ENCODE peak calls at places on chromosome 11, in four cellular contexts. One of them, this sample, is unnamed.

GRCh38 chr11:13486926-13487660 is 8.7 kb downstream of the PTH start:
- DNase-seq in left ventricle myocardium inferior: peak
- DNase-seq in upper lobe of right lung: peak
- DNase-seq in astrocyte of the spinal cord: no peak
- DNase-seq in this sample: peak

GRCh38 chr11:74024630-74025029 is 15.7 kb upstream of the UCP3 start:
- DNase-seq in left ventricle myocardium inferior: peak
- DNase-seq in upper lobe of right lung: no peak
- DNase-seq in astrocyte of the spinal cord: peak
- DNase-seq in this sample: no peak

GRCh38 chr11:122100222-122101080 is 15.6 kb downstream of the BLID start:
- DNase-seq in left ventricle myocardium inferior: peak
- DNase-seq in upper lobe of right lung: peak
- DNase-seq in astrocyte of the spinal cord: peak
- DNase-seq in this sample: peak

GRCh38 chr11:10407055-10407454 is 48.0 kb upstream of the AMPD3 start:
- DNase-seq in left ventricle myocardium inferior: no peak
- DNase-seq in upper lobe of right lung: no peak
- DNase-seq in astrocyte of the spinal cord: no peak
- DNase-seq in this sample: no peak

GRCh38 chr11:36257351-36257750 is 31.9 kb downstream of the COMMD9 start:
- DNase-seq in left ventricle myocardium inferior: no peak
- DNase-seq in upper lobe of right lung: no peak
- DNase-seq in astrocyte of the spinal cord: no peak
- DNase-seq in this sample: no peak

GRCh38 chr11:48043111-48043997 is 63.0 kb downstream of the PTPRJ start:
- DNase-seq in left ventricle myocardium inferior: no peak
- DNase-seq in upper lobe of right lung: no peak
- DNase-seq in astrocyte of the spinal cord: no peak
- DNase-seq in this sample: no peak

GRCh38 chr11:65489061-65489705 is 9.7 kb upstream of the MALAT1 start:
- DNase-seq in left ventricle myocardium inferior: peak
- DNase-seq in upper lobe of right lung: peak
- DNase-seq in astrocyte of the spinal cord: peak
- DNase-seq in this sample: peak

GRCh38 chr11:118820412-118821357 is 29.7 kb upstream of the DDX6 start:
- DNase-seq in left ventricle myocardium inferior: peak
- DNase-seq in upper lobe of right lung: peak
- DNase-seq in astrocyte of the spinal cord: peak
- DNase-seq in this sample: peak

GRCh38 chr11:43397251-43397650 is 38.5 kb downstream of the TTC17 start:
- DNase-seq in left ventricle myocardium inferior: no peak
- DNase-seq in upper lobe of right lung: no peak
- DNase-seq in astrocyte of the spinal cord: no peak
- DNase-seq in this sample: no peak

GRCh38 chr11:104881117-104881794 is 17.0 kb downstream of the CASP12 start:
- DNase-seq in left ventricle myocardium inferior: no peak
- DNase-seq in upper lobe of right lung: no peak
- DNase-seq in astrocyte of the spinal cord: no peak
- DNase-seq in this sample: no peak

GRCh38 chr11:65584723-65585171 is 8.9 kb downstream of the EHBP1L1 start:
- DNase-seq in left ventricle myocardium inferior: no peak
- DNase-seq in upper lobe of right lung: no peak
- DNase-seq in astrocyte of the spinal cord: no peak
- DNase-seq in this sample: peak

GRCh38 chr11:124543145-124543544 is 309 bp downstream of the OR8B12 start:
- DNase-seq in left ventricle myocardium inferior: no peak
- DNase-seq in upper lobe of right lung: no peak
- DNase-seq in astrocyte of the spinal cord: no peak
- DNase-seq in this sample: no peak

GRCh38 chr11:112962854-112963367 is 1.7 kb downstream of the NCAM1 start:
- DNase-seq in left ventricle myocardium inferior: peak
- DNase-seq in upper lobe of right lung: peak
- DNase-seq in astrocyte of the spinal cord: peak
- DNase-seq in this sample: peak

GRCh38 chr11:68813778-68814177 is 27.9 kb downstream of the CPT1A start:
- DNase-seq in left ventricle myocardium inferior: no peak
- DNase-seq in upper lobe of right lung: no peak
- DNase-seq in astrocyte of the spinal cord: no peak
- DNase-seq in this sample: no peak

GRCh38 chr11:104870910-104871309 is 27.4 kb downstream of the CASP12 start:
- DNase-seq in left ventricle myocardium inferior: no peak
- DNase-seq in upper lobe of right lung: no peak
- DNase-seq in astrocyte of the spinal cord: peak
- DNase-seq in this sample: no peak

GRCh38 chr11:105181100-105181499 is 41.5 kb upstream of the CARD18 start:
- DNase-seq in left ventricle myocardium inferior: no peak
- DNase-seq in upper lobe of right lung: no peak
- DNase-seq in astrocyte of the spinal cord: peak
- DNase-seq in this sample: no peak

GRCh38 chr11:7927635-7928034 is 3.4 kb downstream of the OR10A6 start:
- DNase-seq in left ventricle myocardium inferior: no peak
- DNase-seq in upper lobe of right lung: no peak
- DNase-seq in astrocyte of the spinal cord: no peak
- DNase-seq in this sample: no peak

GRCh38 chr11:12245549-12245986 is 131.8 kb upstream of the PARVA start:
- DNase-seq in left ventricle myocardium inferior: no peak
- DNase-seq in upper lobe of right lung: no peak
- DNase-seq in astrocyte of the spinal cord: no peak
- DNase-seq in this sample: no peak

GRCh38 chr11:221539-221938 is 14.0 kb downstream of the RIC8A start:
- DNase-seq in left ventricle myocardium inferior: no peak
- DNase-seq in upper lobe of right lung: no peak
- DNase-seq in astrocyte of the spinal cord: no peak
- DNase-seq in this sample: no peak

GRCh38 chr11:64466115-64466718 is 107.3 kb downstream of the RPS6KA4 start:
- DNase-seq in left ventricle myocardium inferior: no peak
- DNase-seq in upper lobe of right lung: no peak
- DNase-seq in astrocyte of the spinal cord: no peak
- DNase-seq in this sample: no peak

GRCh38 chr11:33869511-33870422 is 22.1 kb downstream of the LMO2 start:
- DNase-seq in left ventricle myocardium inferior: peak
- DNase-seq in upper lobe of right lung: peak
- DNase-seq in astrocyte of the spinal cord: peak
- DNase-seq in this sample: peak

GRCh38 chr11:5004429-5005274 is 10.0 kb downstream of the OR51L1 start:
- DNase-seq in left ventricle myocardium inferior: peak
- DNase-seq in upper lobe of right lung: no peak
- DNase-seq in astrocyte of the spinal cord: peak
- DNase-seq in this sample: no peak

GRCh38 chr11:109914809-109915653 is 178.2 kb upstream of the ZC3H12C start:
- DNase-seq in left ventricle myocardium inferior: no peak
- DNase-seq in upper lobe of right lung: no peak
- DNase-seq in astrocyte of the spinal cord: peak
- DNase-seq in this sample: no peak

GRCh38 chr11:1230121-1230455 is 7.2 kb downstream of the MUC5B start:
- DNase-seq in left ventricle myocardium inferior: no peak
- DNase-seq in upper lobe of right lung: peak
- DNase-seq in astrocyte of the spinal cord: no peak
- DNase-seq in this sample: peak